ENCODE peak calls at places on chromosomes 5 and 9, in six cellular contexts. X is tibial artery, Z is psoas muscle, L is cardiac muscle cell, G is heart right ventricle, I is BE2C. R is an unnamed sample.

GRCh38 chr9:126317513-126317912 is 9.1 kb upstream of the MVB12B start:
- DNase-seq in X (no peak), Z (peak; percentile 65), L (no peak), G (no peak), I (no peak), R (no peak)

GRCh38 chr9:81717747-81718077 is 28.4 kb upstream of the TLE1 start:
- DNase-seq in X (no peak), Z (no peak), L (no peak), G (no peak), I (no peak), R (no peak)

GRCh38 chr5:1190915-1191314 is 10.5 kb upstream of the SLC6A19 start:
- DNase-seq in X (no peak), Z (peak; percentile 28), L (no peak), G (no peak), I (no peak), R (no peak)

GRCh38 chr9:86766912-86767311 is 180.4 kb downstream of the GAS1 start:
- DNase-seq in X (peak; percentile 33), Z (no peak), L (peak; percentile 92), G (no peak), I (no peak), R (no peak)

GRCh38 chr9:92187989-92188714 is 72.9 kb upstream of the SPTLC1 start:
- DNase-seq in X (no peak), Z (no peak), L (no peak), G (no peak), I (no peak), R (no peak)

GRCh38 chr5:147509041-147509709 is 693 bp downstream of the DPYSL3 start:
- DNase-seq in X (peak; percentile 42), Z (peak; percentile 57), L (peak; percentile 32), G (peak; percentile 23), I (peak; percentile 47), R (no peak)

GRCh38 chr5:113524927-113525326 is 11.4 kb downstream of the YTHDC2 start:
- DNase-seq in X (no peak), Z (no peak), L (no peak), G (no peak), I (no peak), R (no peak)

GRCh38 chr5:122705876-122706275 is 69.0 kb upstream of the SNX2 start:
- DNase-seq in X (no peak), Z (no peak), L (peak; percentile 10), G (no peak), I (no peak), R (no peak)

GRCh38 chr5:150647275-150648251 is 7.1 kb downstream of the SYNPO start:
- DNase-seq in X (peak; percentile 80), Z (peak; percentile 94), L (peak; percentile 56), G (peak; percentile 86), I (no peak), R (no peak)

DNA sequence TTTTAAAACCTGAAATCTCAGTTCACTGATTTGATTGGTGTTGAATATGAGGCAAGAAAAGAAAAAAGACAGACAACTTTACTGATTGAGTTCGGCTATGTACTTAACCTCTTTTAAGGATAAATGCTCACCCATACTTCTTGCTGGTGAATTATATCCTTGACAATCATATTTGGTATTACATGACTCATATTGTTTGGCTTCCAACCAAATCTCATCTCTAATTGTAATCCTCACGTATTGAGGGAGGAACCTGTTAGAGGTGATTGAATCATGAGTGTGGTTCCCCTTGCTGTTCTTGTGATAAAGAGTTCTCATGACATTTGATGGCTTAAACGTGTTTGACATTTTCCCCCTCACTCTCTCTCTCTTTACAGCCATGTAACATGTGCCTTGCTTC is 255.6 kb upstream of the IZUMO3 start:
- DNase-seq in X (no peak), Z (no peak), L (no peak), G (no peak), I (no peak), R (no peak)
- H3K9me3 ChIP-seq in X (no peaks in the 10 kb centered on the region), Z (no peaks in the 10 kb centered on the region), L (no peaks in the 10 kb centered on the region), G (no peaks in the 10 kb centered on the region), I (no peaks in the 10 kb centered on the region), R (no peaks in the 10 kb centered on the region)

DNA sequence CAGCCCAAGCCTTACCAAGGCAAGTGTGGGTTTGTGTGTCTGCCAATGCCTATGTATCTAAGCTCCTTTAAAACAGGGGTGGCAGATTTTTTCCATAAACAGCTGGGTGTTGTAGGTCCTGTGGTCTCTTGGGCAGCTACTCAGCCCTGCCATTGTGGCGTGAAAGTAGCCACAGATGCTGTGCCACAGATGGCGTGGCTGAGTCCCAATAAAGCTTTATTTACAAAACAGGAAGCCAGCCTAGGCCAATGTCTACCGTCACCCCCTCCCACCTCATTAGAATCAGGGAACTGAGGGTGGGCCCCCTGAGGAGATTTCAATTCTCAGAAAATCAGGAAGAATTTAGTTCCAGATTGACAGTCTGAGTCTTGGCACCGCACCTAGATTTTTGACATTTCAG is 421.2 kb downstream of the IRX2 start:
- DNase-seq in X (no peak), Z (no peak), L (no peak), G (no peak), I (no peak), R (no peak)
- H3K9me3 ChIP-seq in X (no peaks in the 10 kb centered on the region), Z (no peaks in the 10 kb centered on the region), L (no peaks in the 10 kb centered on the region), G (no peaks in the 10 kb centered on the region), I (no peaks in the 10 kb centered on the region), R (no peaks in the 10 kb centered on the region)

GRCh38 chr9:135220601-135221575 is 133.4 kb downstream of the OLFM1 start:
- DNase-seq in X (no peak), Z (peak; percentile 36), L (no peak), G (no peak), I (peak; percentile 11), R (no peak)

GRCh38 chr9:135221951-135222631 is 134.6 kb downstream of the OLFM1 start:
- DNase-seq in X (no peak), Z (peak; percentile 39), L (no peak), G (no peak), I (peak; percentile 39), R (peak; percentile 3)

GRCh38 chr9:135222991-135223760 is 135.7 kb downstream of the OLFM1 start:
- DNase-seq in X (no peak), Z (peak; percentile 41), L (no peak), G (no peak), I (peak; percentile 18), R (peak; percentile 6)

GRCh38 chr9:135219676-135220600 is 132.5 kb downstream of the OLFM1 start:
- DNase-seq in X (peak; percentile 6), Z (peak; percentile 16), L (no peak), G (no peak), I (peak; percentile 4), R (no peak)

DNA sequence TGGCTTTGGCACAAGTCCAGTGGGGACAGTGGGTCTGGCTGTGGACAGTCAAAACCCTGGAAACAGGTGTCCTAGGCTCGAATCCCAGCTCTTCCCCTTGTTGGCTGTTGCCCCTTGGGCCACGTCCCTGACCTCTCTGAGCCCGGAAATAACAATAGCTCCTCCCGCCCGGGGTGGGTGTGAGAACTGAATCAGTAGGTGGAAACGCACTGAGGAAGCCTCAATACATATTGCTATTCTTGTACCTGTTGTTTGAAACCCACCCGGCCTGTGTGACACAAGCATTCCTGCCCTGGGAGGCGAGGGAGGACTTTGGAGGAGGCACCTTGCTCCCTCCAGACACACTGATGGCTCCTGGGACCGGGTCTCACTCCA is 134.1 kb downstream of the OLFM1 start:
- DNase-seq in X (no peak), Z (peak; percentile 28), L (no peak), G (no peak), I (no peak), R (peak; percentile 4)
- H3K9me3 ChIP-seq in X (no peaks in the 10 kb centered on the region), Z (no peaks in the 10 kb centered on the region), L (no peaks in the 10 kb centered on the region), G (no peaks in the 10 kb centered on the region), I (no peaks in the 10 kb centered on the region), R (no peaks in the 10 kb centered on the region)

GRCh38 chr9:79604921-79605562 is 33.3 kb downstream of the TLE4 start:
- DNase-seq in X (no peak), Z (no peak), L (no peak), G (no peak), I (no peak), R (no peak)
- H3K9me3 ChIP-seq in X (peaks cover 8% of the 10 kb centered on the region), Z (peaks cover 7% of the 10 kb centered on the region), L (peaks cover 4% of the 10 kb centered on the region), G (no peaks in the 10 kb centered on the region), I (no peaks in the 10 kb centered on the region), R (no peaks in the 10 kb centered on the region)

DNA sequence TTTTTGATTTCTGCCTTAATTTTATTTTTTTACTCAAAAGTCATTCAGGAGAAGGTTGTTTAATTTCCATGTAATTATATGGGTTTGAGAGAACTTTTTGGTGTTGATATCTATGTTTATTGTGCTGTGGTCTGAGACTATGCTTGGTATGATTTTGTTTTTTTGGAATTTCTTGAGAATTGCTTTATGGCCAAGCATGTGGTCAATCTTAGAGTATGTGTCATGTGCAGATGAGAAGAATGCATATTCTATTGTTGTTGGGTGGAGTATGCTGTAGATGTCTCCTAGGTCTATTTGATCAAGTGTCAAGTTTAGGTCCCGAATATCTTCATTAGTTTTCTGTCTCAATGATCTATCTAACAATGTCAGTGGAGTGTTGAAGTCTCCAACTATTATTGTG is 134.9 kb downstream of the HMHB1 start:
- DNase-seq in X (no peak), Z (no peak), L (no peak), G (no peak), I (no peak), R (no peak)
- H3K9me3 ChIP-seq in X (peaks cover 8% of the 10 kb centered on the region), Z (peaks cover 20% of the 10 kb centered on the region), L (no peaks in the 10 kb centered on the region), G (no peaks in the 10 kb centered on the region), I (no peaks in the 10 kb centered on the region), R (no peaks in the 10 kb centered on the region)

GRCh38 chr5:178869577-178869976 is 9.8 kb downstream of the ZNF354B start:
- DNase-seq in X (no peak), Z (no peak), L (peak; percentile 85), G (no peak), I (no peak), R (no peak)

GRCh38 chr5:178870411-178870810 is 10.7 kb downstream of the ZNF354B start:
- DNase-seq in X (no peak), Z (no peak), L (no peak), G (no peak), I (no peak), R (no peak)

GRCh38 chr5:178866946-178867345 is 7.2 kb downstream of the ZNF354B start:
- DNase-seq in X (no peak), Z (no peak), L (peak; percentile 4), G (no peak), I (no peak), R (no peak)

GRCh38 chr5:178872302-178872701 is 12.5 kb downstream of the ZNF354B start:
- DNase-seq in X (no peak), Z (no peak), L (peak; percentile 3), G (no peak), I (no peak), R (no peak)
- H3K9me3 ChIP-seq in X (peaks cover 54% of the 10 kb centered on the region), Z (peaks cover 44% of the 10 kb centered on the region), L (no peaks in the 10 kb centered on the region), G (no peaks in the 10 kb centered on the region), I (no peaks in the 10 kb centered on the region), R (peaks cover 23% of the 10 kb centered on the region)

GRCh38 chr5:141431286-141431685 is 979 bp downstream of the PCDHGA12 start:
- DNase-seq in X (no peak), Z (no peak), L (peak; percentile 67), G (no peak), I (no peak), R (no peak)
- H3K9me3 ChIP-seq in X (peaks cover 97% of the 10 kb centered on the region), Z (peaks cover 10% of the 10 kb centered on the region), L (peaks cover 5% of the 10 kb centered on the region), G (no peaks in the 10 kb centered on the region), I (peaks cover 9% of the 10 kb centered on the region), R (peaks cover 8% of the 10 kb centered on the region)

GRCh38 chr5:131863700-131864099 is 66.9 kb upstream of the FNIP1 start:
- DNase-seq in X (no peak), Z (no peak), L (no peak), G (no peak), I (no peak), R (no peak)

DNA sequence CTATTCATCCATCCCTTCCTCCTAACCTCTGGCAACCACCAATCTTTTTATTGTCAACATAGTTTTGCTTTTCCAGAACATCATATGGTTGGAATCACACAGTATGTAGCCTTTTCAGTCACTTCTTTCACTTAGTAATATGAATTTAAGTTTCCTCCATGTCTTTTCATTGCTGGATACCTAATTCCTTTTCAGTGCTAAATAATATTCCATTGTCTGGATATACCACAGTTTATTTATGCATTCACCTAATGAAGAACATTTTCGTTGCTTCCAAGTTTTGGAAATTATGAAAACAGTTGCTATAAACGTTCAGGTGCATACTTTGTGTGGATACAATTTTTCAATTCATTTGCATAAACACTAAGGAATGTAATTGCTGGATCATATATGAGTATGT is 70.7 kb upstream of the FNIP1 start:
- DNase-seq in X (no peak), Z (no peak), L (no peak), G (no peak), I (no peak), R (no peak)
- H3K9me3 ChIP-seq in X (peaks cover 33% of the 10 kb centered on the region), Z (peaks cover 14% of the 10 kb centered on the region), L (no peaks in the 10 kb centered on the region), G (peaks cover 5% of the 10 kb centered on the region), I (no peaks in the 10 kb centered on the region), R (peaks cover 11% of the 10 kb centered on the region)